ENCODE peak calls at places on chromosomes 13 and 19, in four cellular contexts. Q, D, W and X are unnamed samples.
A peak's percentile ranks its signal among the peaks of the same experiment; 100 is the strongest.

GRCh38 chr13:111093634-111094033 is 21.5 kb upstream of the ARHGEF7 start:
- DNase-seq in W (no peak), D (no peak), Q (no peak), X (no peak)

GRCh38 chr19:51127032-51127431 is 2.3 kb downstream of the SIGLEC9 start:
- DNase-seq in Q (no peak), D (no peak), W (no peak), X (no peak)

GRCh38 chr19:48510421-48511268 is 990 bp downstream of the LMTK3 start:
- DNase-seq in Q (peak; percentile 82), W (peak; percentile 68), D (peak; percentile 90), X (peak; percentile 77)

GRCh38 chr19:46931197-46931596 is 70.4 kb downstream of the ARHGAP35 start:
- DNase-seq in W (no peak), Q (no peak), D (no peak), X (no peak)

GRCh38 chr13:31896427-31896826 is 135.1 kb upstream of the FRY start:
- DNase-seq in Q (no peak), W (no peak), D (no peak), X (no peak)

GRCh38 chr13:26538363-26539317 is 18.8 kb upstream of the WASF3 start:
- DNase-seq in Q (no peak), W (no peak), D (no peak), X (no peak)

GRCh38 chr13:73865027-73865426 is 269.2 kb downstream of the KLF12 start:
- DNase-seq in D (no peak), Q (no peak), W (no peak), X (no peak)

GRCh38 chr19:13995017-13995728 is 10.9 kb downstream of the RFX1 start:
- DNase-seq in Q (no peak), W (no peak), D (no peak), X (no peak)

GRCh38 chr13:113849546-113849945 is 14.3 kb downstream of the GAS6 start:
- DNase-seq in W (no peak), D (no peak), Q (no peak), X (no peak)

GRCh38 chr13:65594255-65594654 is 1635.9 kb downstream of the PCDH9 start:
- DNase-seq in Q (no peak), W (no peak), D (no peak), X (no peak)

GRCh38 chr19:42250666-42251531 is 4.0 kb downstream of the ERF start:
- DNase-seq in D (no peak), W (no peak), Q (no peak), X (no peak)

GRCh38 chr19:39180749-39181148 is 16.0 kb upstream of the NCCRP1 start:
- DNase-seq in W (no peak), D (no peak), Q (no peak), X (no peak)

GRCh38 chr13:67048084-67048792 is 181.9 kb downstream of the PCDH9 start:
- DNase-seq in W (no peak), Q (no peak), D (no peak), X (no peak)

GRCh38 chr19:38394488-38394887 is 6.0 kb downstream of the SPRED3 start:
- DNase-seq in Q (peak; percentile 74), D (no peak), W (peak; percentile 77), X (no peak)

GRCh38 chr19:51610576-51610975 is 19.6 kb downstream of the SIGLEC5 start:
- DNase-seq in W (no peak), D (no peak), Q (no peak), X (no peak)